ENCODE peak calls at places on chromosomes 5 and 9, in seven cellular contexts. One of them, this sample, is unnamed.

GRCh38 chr5:135219868-135220267 is 179.2 kb downstream of the MACROH2A1 start:
- DNase-seq in lower lobe of right lung: no peak
- DNase-seq in T-helper 9 cell: no peak
- DNase-seq in stimulated activated CD8-positive, alpha-beta memory T cell treated with anti-CD3 and anti-CD28 coated beads, Interleukin-12 subunit alpha, Interleukin-12 subunit beta, amount 100 ng/mL, for 1 hour: no peak
- DNase-seq in activated naive CD8-positive, alpha-beta T cell treated with anti-CD3 and anti-CD28 coated beads for 36 hours: no peak
- DNase-seq in OCI-M1: no peak
- DNase-seq in neural crest cell: no peak
- DNase-seq in this sample: no peak

GRCh38 chr5:138695781-138696180 is 57.4 kb upstream of the CTNNA1 start:
- DNase-seq in lower lobe of right lung: no peak
- DNase-seq in T-helper 9 cell: no peak
- DNase-seq in stimulated activated CD8-positive, alpha-beta memory T cell treated with anti-CD3 and anti-CD28 coated beads, Interleukin-12 subunit alpha, Interleukin-12 subunit beta, amount 100 ng/mL, for 1 hour: no peak
- DNase-seq in activated naive CD8-positive, alpha-beta T cell treated with anti-CD3 and anti-CD28 coated beads for 36 hours: no peak
- DNase-seq in OCI-M1: no peak
- DNase-seq in neural crest cell: no peak
- DNase-seq in this sample: no peak

GRCh38 chr9:110543631-110544051 is 35.9 kb downstream of the SVEP1 start:
- DNase-seq in lower lobe of right lung: no peak
- DNase-seq in T-helper 9 cell: no peak
- DNase-seq in stimulated activated CD8-positive, alpha-beta memory T cell treated with anti-CD3 and anti-CD28 coated beads, Interleukin-12 subunit alpha, Interleukin-12 subunit beta, amount 100 ng/mL, for 1 hour: no peak
- DNase-seq in activated naive CD8-positive, alpha-beta T cell treated with anti-CD3 and anti-CD28 coated beads for 36 hours: no peak
- DNase-seq in OCI-M1: no peak
- DNase-seq in neural crest cell: no peak
- DNase-seq in this sample: no peak

GRCh38 chr9:128892223-128892892 is 10.4 kb downstream of the LRRC8A start:
- DNase-seq in lower lobe of right lung: peak
- DNase-seq in T-helper 9 cell: no peak
- DNase-seq in stimulated activated CD8-positive, alpha-beta memory T cell treated with anti-CD3 and anti-CD28 coated beads, Interleukin-12 subunit alpha, Interleukin-12 subunit beta, amount 100 ng/mL, for 1 hour: no peak
- DNase-seq in activated naive CD8-positive, alpha-beta T cell treated with anti-CD3 and anti-CD28 coated beads for 36 hours: peak
- DNase-seq in OCI-M1: no peak
- DNase-seq in neural crest cell: no peak
- DNase-seq in this sample: no peak

GRCh38 chr5:104186510-104186909 is 623.9 kb upstream of the NUDT12 start:
- DNase-seq in lower lobe of right lung: no peak
- DNase-seq in T-helper 9 cell: no peak
- DNase-seq in stimulated activated CD8-positive, alpha-beta memory T cell treated with anti-CD3 and anti-CD28 coated beads, Interleukin-12 subunit alpha, Interleukin-12 subunit beta, amount 100 ng/mL, for 1 hour: no peak
- DNase-seq in activated naive CD8-positive, alpha-beta T cell treated with anti-CD3 and anti-CD28 coated beads for 36 hours: no peak
- DNase-seq in OCI-M1: no peak
- DNase-seq in neural crest cell: no peak
- DNase-seq in this sample: no peak

GRCh38 chr5:141933151-141933550 is 9.5 kb downstream of the DELE1 start:
- DNase-seq in lower lobe of right lung: no peak
- DNase-seq in T-helper 9 cell: no peak
- DNase-seq in stimulated activated CD8-positive, alpha-beta memory T cell treated with anti-CD3 and anti-CD28 coated beads, Interleukin-12 subunit alpha, Interleukin-12 subunit beta, amount 100 ng/mL, for 1 hour: no peak
- DNase-seq in activated naive CD8-positive, alpha-beta T cell treated with anti-CD3 and anti-CD28 coated beads for 36 hours: no peak
- DNase-seq in OCI-M1: no peak
- DNase-seq in neural crest cell: no peak
- DNase-seq in this sample: no peak

GRCh38 chr5:34656001-34656699 is at the start of gene RAI14:
- DNase-seq in lower lobe of right lung: peak
- DNase-seq in T-helper 9 cell: peak
- DNase-seq in stimulated activated CD8-positive, alpha-beta memory T cell treated with anti-CD3 and anti-CD28 coated beads, Interleukin-12 subunit alpha, Interleukin-12 subunit beta, amount 100 ng/mL, for 1 hour: no peak
- DNase-seq in activated naive CD8-positive, alpha-beta T cell treated with anti-CD3 and anti-CD28 coated beads for 36 hours: peak
- DNase-seq in OCI-M1: peak
- DNase-seq in neural crest cell: peak
- DNase-seq in this sample: no peak

GRCh38 chr5:51095481-51095880 is 287.8 kb upstream of the ISL1 start:
- DNase-seq in lower lobe of right lung: no peak
- DNase-seq in T-helper 9 cell: no peak
- DNase-seq in stimulated activated CD8-positive, alpha-beta memory T cell treated with anti-CD3 and anti-CD28 coated beads, Interleukin-12 subunit alpha, Interleukin-12 subunit beta, amount 100 ng/mL, for 1 hour: no peak
- DNase-seq in activated naive CD8-positive, alpha-beta T cell treated with anti-CD3 and anti-CD28 coated beads for 36 hours: no peak
- DNase-seq in OCI-M1: no peak
- DNase-seq in neural crest cell: peak
- DNase-seq in this sample: no peak

GRCh38 chr5:40687316-40687715 is 7.6 kb downstream of the PTGER4 start:
- DNase-seq in lower lobe of right lung: no peak
- DNase-seq in T-helper 9 cell: no peak
- DNase-seq in stimulated activated CD8-positive, alpha-beta memory T cell treated with anti-CD3 and anti-CD28 coated beads, Interleukin-12 subunit alpha, Interleukin-12 subunit beta, amount 100 ng/mL, for 1 hour: no peak
- DNase-seq in activated naive CD8-positive, alpha-beta T cell treated with anti-CD3 and anti-CD28 coated beads for 36 hours: no peak
- DNase-seq in OCI-M1: no peak
- DNase-seq in neural crest cell: no peak
- DNase-seq in this sample: no peak

GRCh38 chr5:123429221-123429954 is 6.2 kb upstream of the CEP120 start:
- DNase-seq in lower lobe of right lung: no peak
- DNase-seq in T-helper 9 cell: no peak
- DNase-seq in stimulated activated CD8-positive, alpha-beta memory T cell treated with anti-CD3 and anti-CD28 coated beads, Interleukin-12 subunit alpha, Interleukin-12 subunit beta, amount 100 ng/mL, for 1 hour: no peak
- DNase-seq in activated naive CD8-positive, alpha-beta T cell treated with anti-CD3 and anti-CD28 coated beads for 36 hours: no peak
- DNase-seq in OCI-M1: no peak
- DNase-seq in neural crest cell: no peak
- DNase-seq in this sample: no peak

GRCh38 chr5:39414429-39414828 is 10.4 kb downstream of the DAB2 start:
- DNase-seq in lower lobe of right lung: no peak
- DNase-seq in T-helper 9 cell: no peak
- DNase-seq in stimulated activated CD8-positive, alpha-beta memory T cell treated with anti-CD3 and anti-CD28 coated beads, Interleukin-12 subunit alpha, Interleukin-12 subunit beta, amount 100 ng/mL, for 1 hour: no peak
- DNase-seq in activated naive CD8-positive, alpha-beta T cell treated with anti-CD3 and anti-CD28 coated beads for 36 hours: no peak
- DNase-seq in OCI-M1: no peak
- DNase-seq in neural crest cell: no peak
- DNase-seq in this sample: no peak

GRCh38 chr9:98191615-98192502 is 578 bp downstream of the CORO2A start:
- DNase-seq in lower lobe of right lung: peak
- DNase-seq in T-helper 9 cell: peak
- DNase-seq in stimulated activated CD8-positive, alpha-beta memory T cell treated with anti-CD3 and anti-CD28 coated beads, Interleukin-12 subunit alpha, Interleukin-12 subunit beta, amount 100 ng/mL, for 1 hour: no peak
- DNase-seq in activated naive CD8-positive, alpha-beta T cell treated with anti-CD3 and anti-CD28 coated beads for 36 hours: peak
- DNase-seq in OCI-M1: peak
- DNase-seq in neural crest cell: no peak
- DNase-seq in this sample: peak

GRCh38 chr9:137178939-137179630 is 7.2 kb upstream of the TMEM210 start:
- DNase-seq in lower lobe of right lung: no peak
- DNase-seq in T-helper 9 cell: no peak
- DNase-seq in stimulated activated CD8-positive, alpha-beta memory T cell treated with anti-CD3 and anti-CD28 coated beads, Interleukin-12 subunit alpha, Interleukin-12 subunit beta, amount 100 ng/mL, for 1 hour: no peak
- DNase-seq in activated naive CD8-positive, alpha-beta T cell treated with anti-CD3 and anti-CD28 coated beads for 36 hours: no peak
- DNase-seq in OCI-M1: no peak
- DNase-seq in neural crest cell: no peak
- DNase-seq in this sample: no peak

GRCh38 chr5:171801839-171802238 is 16.2 kb downstream of the SMIM23 start:
- DNase-seq in lower lobe of right lung: no peak
- DNase-seq in T-helper 9 cell: no peak
- DNase-seq in stimulated activated CD8-positive, alpha-beta memory T cell treated with anti-CD3 and anti-CD28 coated beads, Interleukin-12 subunit alpha, Interleukin-12 subunit beta, amount 100 ng/mL, for 1 hour: no peak
- DNase-seq in activated naive CD8-positive, alpha-beta T cell treated with anti-CD3 and anti-CD28 coated beads for 36 hours: no peak
- DNase-seq in OCI-M1: no peak
- DNase-seq in neural crest cell: no peak
- DNase-seq in this sample: no peak

GRCh38 chr5:59525957-59526356 is 367.6 kb downstream of the PDE4D start:
- DNase-seq in lower lobe of right lung: no peak
- DNase-seq in T-helper 9 cell: no peak
- DNase-seq in stimulated activated CD8-positive, alpha-beta memory T cell treated with anti-CD3 and anti-CD28 coated beads, Interleukin-12 subunit alpha, Interleukin-12 subunit beta, amount 100 ng/mL, for 1 hour: no peak
- DNase-seq in activated naive CD8-positive, alpha-beta T cell treated with anti-CD3 and anti-CD28 coated beads for 36 hours: no peak
- DNase-seq in OCI-M1: peak
- DNase-seq in neural crest cell: no peak
- DNase-seq in this sample: no peak

GRCh38 chr5:33800221-33800950 is 91.4 kb downstream of the ADAMTS12 start:
- DNase-seq in lower lobe of right lung: no peak
- DNase-seq in T-helper 9 cell: no peak
- DNase-seq in stimulated activated CD8-positive, alpha-beta memory T cell treated with anti-CD3 and anti-CD28 coated beads, Interleukin-12 subunit alpha, Interleukin-12 subunit beta, amount 100 ng/mL, for 1 hour: no peak
- DNase-seq in activated naive CD8-positive, alpha-beta T cell treated with anti-CD3 and anti-CD28 coated beads for 36 hours: no peak
- DNase-seq in OCI-M1: no peak
- DNase-seq in neural crest cell: no peak
- DNase-seq in this sample: no peak

GRCh38 chr9:129574911-129575574 is 45.9 kb downstream of the C9orf50 start:
- DNase-seq in lower lobe of right lung: no peak
- DNase-seq in T-helper 9 cell: no peak
- DNase-seq in stimulated activated CD8-positive, alpha-beta memory T cell treated with anti-CD3 and anti-CD28 coated beads, Interleukin-12 subunit alpha, Interleukin-12 subunit beta, amount 100 ng/mL, for 1 hour: no peak
- DNase-seq in activated naive CD8-positive, alpha-beta T cell treated with anti-CD3 and anti-CD28 coated beads for 36 hours: no peak
- DNase-seq in OCI-M1: no peak
- DNase-seq in neural crest cell: no peak
- DNase-seq in this sample: no peak

GRCh38 chr9:36039696-36040095 is 3.0 kb downstream of the RECK start:
- DNase-seq in lower lobe of right lung: no peak
- DNase-seq in T-helper 9 cell: no peak
- DNase-seq in stimulated activated CD8-positive, alpha-beta memory T cell treated with anti-CD3 and anti-CD28 coated beads, Interleukin-12 subunit alpha, Interleukin-12 subunit beta, amount 100 ng/mL, for 1 hour: no peak
- DNase-seq in activated naive CD8-positive, alpha-beta T cell treated with anti-CD3 and anti-CD28 coated beads for 36 hours: no peak
- DNase-seq in OCI-M1: no peak
- DNase-seq in neural crest cell: no peak
- DNase-seq in this sample: no peak

GRCh38 chr5:179270581-179271300 is 74.5 kb downstream of the ADAMTS2 start:
- DNase-seq in lower lobe of right lung: peak
- DNase-seq in T-helper 9 cell: no peak
- DNase-seq in stimulated activated CD8-positive, alpha-beta memory T cell treated with anti-CD3 and anti-CD28 coated beads, Interleukin-12 subunit alpha, Interleukin-12 subunit beta, amount 100 ng/mL, for 1 hour: no peak
- DNase-seq in activated naive CD8-positive, alpha-beta T cell treated with anti-CD3 and anti-CD28 coated beads for 36 hours: no peak
- DNase-seq in OCI-M1: no peak
- DNase-seq in neural crest cell: no peak
- DNase-seq in this sample: no peak